ENCODE peak calls at places on chromosomes 12 and 14, in six cellular contexts. C, H, E, V, T and M are unnamed samples.

GRCh38 chr14:81363746-81364400 is 36.3 kb downstream of the STON2 start:
- DNase-seq in C (no peak), H (peak), E (no peak), V (no peak), T (no peak), M (no peak)

GRCh38 chr12:131085125-131085815 is 131.6 kb downstream of the ADGRD1 start:
- DNase-seq in C (no peak), H (no peak), E (no peak), V (peak), T (no peak), M (no peak)

GRCh38 chr14:96135285-96135684 is 69.4 kb upstream of the BDKRB2 start:
- DNase-seq in C (peak), H (peak), E (no peak), V (no peak), T (no peak), M (no peak)

GRCh38 chr14:32043624-32044023 is 33.5 kb upstream of the ARHGAP5 start:
- DNase-seq in C (no peak), H (no peak), E (no peak), V (no peak), T (no peak), M (no peak)

GRCh38 chr14:101975231-101975630 is 10.9 kb downstream of the DYNC1H1 start:
- DNase-seq in C (no peak), H (no peak), E (no peak), V (no peak), T (no peak), M (no peak)

GRCh38 chr12:116466536-116466935 is 92.6 kb upstream of the MAP1LC3B2 start:
- DNase-seq in C (peak), H (no peak), E (no peak), V (no peak), T (no peak), M (no peak)

GRCh38 chr14:39430762-39431415 is 1.3 kb downstream of the FBXO33 start:
- DNase-seq in C (peak), H (no peak), E (no peak), V (no peak), T (no peak), M (no peak)

GRCh38 chr14:68860771-68861170 is 67.9 kb upstream of the ZFP36L1 start:
- DNase-seq in C (no peak), H (no peak), E (no peak), V (no peak), T (no peak), M (no peak)

GRCh38 chr12:38904932-38905479 is 385 bp downstream of the CPNE8 start:
- DNase-seq in C (peak), H (no peak), E (no peak), V (peak), T (peak), M (peak)

GRCh38 chr12:47818701-47819543 is 781 bp downstream of the HDAC7 start:
- DNase-seq in C (peak), H (no peak), E (no peak), V (peak), T (no peak), M (peak)

GRCh38 chr14:61994589-61994988 is 232.4 kb downstream of the SNAPC1 start:
- DNase-seq in C (no peak), H (no peak), E (no peak), V (no peak), T (no peak), M (no peak)

GRCh38 chr14:71141701-71142374 is 234.6 kb downstream of the PCNX1 start:
- DNase-seq in C (no peak), H (peak), E (no peak), V (no peak), T (no peak), M (no peak)

GRCh38 chr12:22230280-22230794 is 104.2 kb downstream of the ST8SIA1 start:
- DNase-seq in C (peak), H (peak), E (no peak), V (no peak), T (no peak), M (no peak)

GRCh38 chr14:89750206-89750867 is 204.2 kb downstream of the EFCAB11 start:
- DNase-seq in C (no peak), H (no peak), E (no peak), V (no peak), T (no peak), M (no peak)

GRCh38 chr12:116535241-116535640 is 23.9 kb upstream of the MAP1LC3B2 start:
- DNase-seq in C (no peak), H (no peak), E (no peak), V (no peak), T (no peak), M (no peak)

GRCh38 chr14:74089251-74090020 is 4.7 kb downstream of the LIN52 start:
- DNase-seq in C (no peak), H (no peak), E (no peak), V (no peak), T (no peak), M (no peak)

GRCh38 chr14:61269321-61270083 is 11.6 kb downstream of the TMEM30B start:
- DNase-seq in C (peak), H (peak), E (peak), V (peak), T (peak), M (peak)

GRCh38 chr14:52313903-52314481 is at the start of gene PTGER2:
- DNase-seq in C (peak), H (no peak), E (no peak), V (peak), T (peak), M (peak)

GRCh38 chr14:42174357-42174756 is 567.7 kb downstream of the LRFN5 start:
- DNase-seq in C (no peak), H (no peak), E (peak), V (no peak), T (no peak), M (no peak)

GRCh38 chr12:117143008-117143532 is 43.9 kb upstream of the TESC start:
- DNase-seq in C (no peak), H (no peak), E (no peak), V (no peak), T (no peak), M (no peak)

GRCh38 chr14:101588990-101589389 is 27.7 kb downstream of the DIO3 start:
- DNase-seq in C (no peak), H (no peak), E (no peak), V (no peak), T (no peak), M (no peak)

GRCh38 chr14:81302613-81303012 is 81.9 kb upstream of the GTF2A1 start:
- DNase-seq in C (no peak), H (no peak), E (no peak), V (no peak), T (no peak), M (no peak)

GRCh38 chr12:104372721-104373335 is 69.3 kb downstream of the EID3 start:
- DNase-seq in C (no peak), H (no peak), E (no peak), V (no peak), T (no peak), M (no peak)

GRCh38 chr12:106953352-106954260 is 2.1 kb upstream of the TMEM263 start:
- DNase-seq in C (peak), H (no peak), E (no peak), V (no peak), T (no peak), M (no peak)

GRCh38 chr12:73514672-73515071 is 1023.0 kb upstream of the ATXN7L3B start:
- DNase-seq in C (no peak), H (no peak), E (no peak), V (no peak), T (no peak), M (no peak)

GRCh38 chr14:89237923-89238529 is 179.0 kb downstream of the FOXN3 start:
- DNase-seq in C (peak), H (no peak), E (no peak), V (no peak), T (no peak), M (no peak)

GRCh38 chr14:88868558-88869159 is 44.2 kb downstream of the TTC8 start:
- DNase-seq in C (peak), H (peak), E (peak), V (no peak), T (no peak), M (no peak)

GRCh38 chr14:74670726-74671125 is 42.2 kb downstream of the AREL1 start:
- DNase-seq in C (peak), H (peak), E (no peak), V (no peak), T (no peak), M (no peak)

GRCh38 chr12:121536929-121537813 is 43.7 kb downstream of the KDM2B start:
- DNase-seq in C (peak), H (peak), E (no peak), V (peak), T (peak), M (peak)

GRCh38 chr12:50678650-50679049 is 85.3 kb upstream of the ATF1 start:
- DNase-seq in C (no peak), H (no peak), E (no peak), V (no peak), T (no peak), M (no peak)